ENCODE peak calls at places on chromosomes 6 and 20, in four cellular contexts. E is dorsolateral prefrontal cortex, B is heart left ventricle, M is IMR-90. C is an unnamed sample.

GRCh38 chr6:79946773-79947190 is 571 bp downstream of the ELOVL4 start:
- DNase-seq in E (peak; percentile 62), B (peak; percentile 23), M (peak; percentile 18), C (peak; percentile 14)

GRCh38 chr20:34794006-34794585 is 31.4 kb downstream of the NCOA6 start:
- DNase-seq in E (no peak), B (no peak), M (no peak), C (no peak)

GRCh38 chr6:1636971-1637871 is 27.5 kb downstream of the FOXC1 start:
- DNase-seq in E (no peak), B (no peak), M (peak; percentile 60), C (no peak)

GRCh38 chr6:168935628-168936010 is 318.0 kb downstream of the THBS2 start:
- DNase-seq in E (no peak), B (no peak), M (no peak), C (no peak)

GRCh38 chr6:16352258-16352635 is 113.9 kb downstream of the GMPR start:
- DNase-seq in E (no peak), B (no peak), M (peak; percentile 74), C (peak; percentile 91)

GRCh38 chr6:168017629-168018028 is 20.2 kb downstream of the KIF25 start:
- DNase-seq in E (no peak), B (no peak), M (no peak), C (peak; percentile 34)

GRCh38 chr6:134979142-134979541 is 29.2 kb upstream of the ALDH8A1 start:
- DNase-seq in E (no peak), B (no peak), M (no peak), C (no peak)

GRCh38 chr6:624979-625378 is 31.9 kb downstream of the HUS1B start:
- DNase-seq in E (no peak), B (no peak), M (peak; percentile 51), C (peak; percentile 64)

GRCh38 chr20:41079066-41079465 is 50.4 kb downstream of the TOP1 start:
- DNase-seq in E (no peak), B (no peak), M (no peak), C (no peak)

GRCh38 chr6:88135578-88136114 is 30.5 kb downstream of the CNR1 start:
- DNase-seq in E (no peak), B (no peak), M (no peak), C (no peak)

GRCh38 chr20:15482525-15482924 is 1090.7 kb downstream of the KIF16B start:
- DNase-seq in E (no peak), B (no peak), M (no peak), C (no peak)

GRCh38 chr6:22808466-22808865 is 239.1 kb downstream of the HDGFL1 start:
- DNase-seq in E (no peak), B (no peak), M (peak; percentile 5), C (no peak)

GRCh38 chr20:63497138-63497945 is 1.5 kb downstream of the EEF1A2 start:
- DNase-seq in E (no peak), B (peak; percentile 70), M (no peak), C (no peak)

GRCh38 chr6:88641178-88641903 is 322.1 kb downstream of the RNGTT start:
- DNase-seq in E (no peak), B (no peak), M (peak; percentile 13), C (peak; percentile 15)

GRCh38 chr6:137661601-137662000 is 167.4 kb upstream of the OLIG3 start:
- DNase-seq in E (no peak), B (no peak), M (peak; percentile 26), C (peak; percentile 33)

GRCh38 chr6:21873562-21873961 is 280.0 kb downstream of the SOX4 start:
- DNase-seq in E (no peak), B (peak; percentile 60), M (peak; percentile 96), C (peak; percentile 36)

GRCh38 chr6:90611543-90611864 is 24.6 kb upstream of the MAP3K7 start:
- DNase-seq in E (no peak), B (no peak), M (no peak), C (no peak)

GRCh38 chr6:129211626-129212025 is 328.7 kb downstream of the LAMA2 start:
- DNase-seq in E (no peak), B (no peak), M (no peak), C (no peak)

GRCh38 chr6:92297101-92297500 is 1122.3 kb downstream of the EPHA7 start:
- DNase-seq in E (no peak), B (no peak), M (peak; percentile 8), C (peak; percentile 9)

GRCh38 chr6:34027939-34028441 is 117.9 kb downstream of the GRM4 start:
- DNase-seq in E (no peak), B (no peak), M (no peak), C (no peak)

GRCh38 chr6:62775427-62776022 is 435.7 kb upstream of the FKBP1C start:
- DNase-seq in E (no peak), B (no peak), M (no peak), C (peak; percentile 0)
- TF ChIP-seq CTCF in E (peak; percentile 74), B (no peak), M (peak; percentile 40), C (peak; percentile 28)

GRCh38 chr20:61253264-61253639 is 1.2 kb downstream of the CDH4 start:
- DNase-seq in E (peak; percentile 54), B (no peak), M (peak; percentile 45), C (peak; percentile 39)
- H3K4me3 ChIP-seq in E (peak overlapping the region; percentile 56), B (peak overlapping the region; percentile 38), M (peak overlapping the region; percentile 55), C (peak overlapping the region; percentile 59)

DNA sequence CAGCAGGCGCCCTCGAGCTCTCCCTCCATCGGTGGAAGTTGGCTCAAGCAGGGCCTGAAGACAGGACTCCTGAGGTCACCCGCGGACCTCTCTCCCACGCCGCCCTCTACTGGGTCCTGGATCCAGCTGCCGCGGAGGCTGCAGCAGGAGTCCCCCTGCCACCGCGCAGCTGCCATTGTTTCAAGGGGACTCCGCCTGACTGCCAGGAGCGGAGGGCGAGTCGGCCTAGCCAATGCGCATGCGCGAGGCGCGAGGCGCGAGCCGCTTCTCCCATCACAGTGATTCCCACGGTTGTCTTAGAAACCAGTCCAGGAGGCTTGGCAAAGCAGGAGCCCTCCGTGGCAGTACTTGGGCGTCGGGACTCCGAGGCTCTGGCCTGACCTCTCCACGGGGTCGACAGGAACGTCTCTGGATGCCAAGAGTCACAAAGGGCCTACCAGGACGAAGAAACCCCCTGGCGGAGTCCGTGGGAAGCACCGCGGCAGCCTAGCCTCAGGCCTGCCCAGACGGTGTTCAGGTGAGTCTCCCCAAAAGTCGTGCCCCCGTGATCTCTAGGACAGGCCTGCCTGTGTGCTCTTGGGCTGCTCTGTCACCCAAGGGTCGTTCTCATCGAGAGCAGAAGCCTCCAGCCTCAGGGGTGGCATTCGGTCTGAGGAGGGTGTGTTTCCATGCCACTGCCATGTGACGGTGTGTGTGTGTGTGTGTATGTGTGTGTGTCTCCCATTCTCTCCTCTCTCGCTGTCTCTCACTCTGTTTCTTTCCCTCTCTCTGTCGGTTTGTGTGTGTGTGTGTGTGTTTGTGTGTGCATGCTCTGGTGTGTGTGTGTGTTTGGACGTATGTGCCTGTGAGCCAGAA is 290.6 kb upstream of the ZNF337 start:
- DNase-seq in E (peak; percentile 72), B (peak; percentile 61), M (peak; percentile 10), C (peak; percentile 33)
- TF ChIP-seq CTCF in E (peak; percentile 33), B (peak; percentile 10), M (no peak), C (peak; percentile 51)

GRCh38 chr6:125257351-125257750 is 44.4 kb downstream of the HDDC2 start:
- DNase-seq in E (no peak), B (no peak), M (peak; percentile 50), C (no peak)

GRCh38 chr6:125258651-125259353 is 43.0 kb downstream of the HDDC2 start:
- DNase-seq in E (no peak), B (no peak), M (peak; percentile 44), C (no peak)

GRCh38 chr6:125259354-125259736 is 42.4 kb downstream of the HDDC2 start:
- DNase-seq in E (no peak), B (no peak), M (no peak), C (no peak)

GRCh38 chr6:125264476-125264875 is 37.3 kb downstream of the HDDC2 start:
- DNase-seq in E (no peak), B (no peak), M (no peak), C (no peak)

DNA sequence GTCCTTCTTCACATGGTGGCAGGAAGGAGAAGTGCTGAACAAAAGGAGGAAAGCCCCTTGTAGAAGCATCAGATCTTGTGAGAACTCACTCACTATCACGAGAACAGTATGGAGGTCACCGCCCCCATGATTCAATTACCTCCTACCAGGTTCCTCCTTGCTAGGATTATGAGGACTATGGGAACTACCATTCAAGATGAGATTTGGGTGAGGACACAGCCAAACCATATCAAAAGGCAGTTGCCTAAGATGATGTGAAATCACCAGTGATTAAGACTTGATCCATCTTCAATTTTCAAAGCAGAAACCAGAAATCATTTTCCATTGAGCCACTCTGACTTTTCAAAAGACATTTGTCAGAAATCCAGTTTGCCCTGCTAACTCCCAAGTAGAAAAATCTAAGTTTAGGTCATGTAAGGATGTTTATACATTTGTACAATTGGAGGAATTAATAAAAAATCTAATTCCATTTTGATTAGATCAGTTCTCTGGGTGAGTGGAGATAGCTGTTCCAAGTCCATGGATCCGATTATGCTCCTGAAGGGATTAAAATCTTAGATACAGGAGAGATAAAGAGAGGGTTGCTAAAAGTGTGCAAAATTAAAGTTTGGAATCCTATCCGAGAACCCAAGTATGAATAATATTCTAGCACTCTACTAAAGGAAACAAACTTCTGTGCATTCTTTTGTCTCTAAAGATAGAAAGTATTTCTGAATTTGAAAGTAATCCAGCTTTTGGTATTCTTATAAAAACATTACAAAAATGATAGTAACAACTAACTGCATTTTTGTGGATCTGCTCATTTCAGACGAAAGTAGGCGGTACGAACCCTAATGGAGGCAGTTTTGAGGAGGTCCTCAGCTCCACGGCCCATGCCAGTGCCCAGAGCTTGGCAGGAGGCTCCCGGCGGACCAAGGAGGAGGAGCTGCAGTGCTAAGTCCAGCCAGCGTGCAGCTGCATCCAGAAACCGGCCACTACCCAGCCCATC is 39.4 kb downstream of the HDDC2 start:
- DNase-seq in E (no peak), B (no peak), M (peak; percentile 84), C (no peak)
- H3K4me3 ChIP-seq in E (no peak overlapping the region), B (no peak overlapping the region), M (peak overlapping the region; percentile 26), C (no peak overlapping the region)

C was measured in fibroblast of villous mesenchyme.